ENCODE peak calls at places on chromosomes 6 and 20, in six cellular contexts. J is vagina, M is GM23338, Y is stomach, V is HCT116, S is sigmoid colon. N is an unnamed sample.

GRCh38 chr6:2630362-2630761 is 120.4 kb downstream of the MYLK4 start:
- DNase-seq in J (no peak), M (no peak), Y (no peak), V (peak; percentile 97), S (no peak), N (no peak)

GRCh38 chr6:14393910-14394309 is 276.3 kb downstream of the CD83 start:
- DNase-seq in J (no peak), M (no peak), Y (no peak), V (no peak), S (no peak), N (no peak)

GRCh38 chr6:158798311-158798710 is 20.9 kb downstream of the EZR start:
- DNase-seq in J (no peak), M (no peak), Y (peak; percentile 19), V (no peak), S (no peak), N (no peak)

GRCh38 chr6:71321344-71321743 is 32.7 kb downstream of the OGFRL1 start:
- DNase-seq in J (no peak), M (no peak), Y (no peak), V (no peak), S (no peak), N (no peak)

GRCh38 chr6:149887343-149887742 is 10.6 kb downstream of the RAET1E start:
- DNase-seq in J (no peak), M (no peak), Y (no peak), V (no peak), S (no peak), N (no peak)

GRCh38 chr6:127058027-127058426 is 60.4 kb upstream of the RSPO3 start:
- DNase-seq in J (no peak), M (no peak), Y (no peak), V (no peak), S (no peak), N (no peak)

GRCh38 chr6:7341989-7342742 is 29.2 kb upstream of the SSR1 start:
- DNase-seq in J (no peak), M (no peak), Y (no peak), V (peak; percentile 23), S (no peak), N (no peak)

GRCh38 chr6:38512211-38512610 is 127.5 kb downstream of the BTBD9 start:
- DNase-seq in J (no peak), M (no peak), Y (no peak), V (no peak), S (no peak), N (no peak)

GRCh38 chr6:110944681-110945151 is 13.8 kb upstream of the GTF3C6 start:
- DNase-seq in J (no peak), M (no peak), Y (no peak), V (peak; percentile 69), S (no peak), N (no peak)

GRCh38 chr20:50464026-50464724 is 46.0 kb upstream of the PTPN1 start:
- DNase-seq in J (no peak), M (peak; percentile 77), Y (peak; percentile 58), V (no peak), S (peak; percentile 88), N (peak; percentile 48)

GRCh38 chr6:170244721-170245201 is 46.1 kb downstream of the DLL1 start:
- DNase-seq in J (no peak), M (no peak), Y (no peak), V (no peak), S (no peak), N (no peak)

GRCh38 chr20:50699688-50700087 is 8.3 kb upstream of the RIPOR3 start:
- DNase-seq in J (no peak), M (no peak), Y (no peak), V (no peak), S (no peak), N (no peak)

GRCh38 chr20:23396961-23397620 is 24.2 kb downstream of the NAPB start:
- DNase-seq in J (no peak), M (no peak), Y (no peak), V (no peak), S (no peak), N (no peak)

GRCh38 chr6:56864171-56864616 is 90.7 kb upstream of the BEND6 start:
- DNase-seq in J (no peak), M (no peak), Y (no peak), V (no peak), S (no peak), N (no peak)

GRCh38 chr20:53036992-53037391 is 64.8 kb downstream of the TSHZ2 start:
- DNase-seq in J (no peak), M (no peak), Y (no peak), V (no peak), S (no peak), N (no peak)

GRCh38 chr20:53038328-53038727 is 66.2 kb downstream of the TSHZ2 start:
- DNase-seq in J (no peak), M (no peak), Y (no peak), V (no peak), S (no peak), N (no peak)

GRCh38 chr20:53037621-53038020 is 65.5 kb downstream of the TSHZ2 start:
- DNase-seq in J (no peak), M (no peak), Y (no peak), V (no peak), S (no peak), N (peak; percentile 59)

GRCh38 chr20:53044296-53044695 is 72.1 kb downstream of the TSHZ2 start:
- DNase-seq in J (no peak), M (no peak), Y (no peak), V (no peak), S (no peak), N (no peak)

GRCh38 chr20:53040678-53041674 is 68.8 kb downstream of the TSHZ2 start:
- DNase-seq in J (no peak), M (no peak), Y (no peak), V (no peak), S (peak; percentile 74), N (no peak)
- TF ChIP-seq POLR2AphosphoS5 in J (no peak), M (no peak), Y (no peak), V (no peak), S (no peak), N (no peak)

GRCh38 chr20:10219452-10219791 is 792 bp downstream of the SNAP25 start:
- DNase-seq in J (no peak), M (peak; percentile 79), Y (peak; percentile 69), V (no peak), S (peak; percentile 71), N (peak; percentile 95)

GRCh38 chr20:10219993-10220750 is 1.5 kb downstream of the SNAP25 start:
- DNase-seq in J (no peak), M (no peak), Y (no peak), V (no peak), S (no peak), N (no peak)

GRCh38 chr20:10218536-10219451 is at the start of gene SNAP25:
- DNase-seq in J (no peak), M (peak; percentile 96), Y (peak; percentile 41), V (peak; percentile 54), S (peak; percentile 71), N (peak; percentile 75)

GRCh38 chr20:10216146-10216741 is 2.4 kb upstream of the SNAP25 start:
- DNase-seq in J (no peak), M (peak; percentile 8), Y (no peak), V (no peak), S (no peak), N (no peak)

DNA sequence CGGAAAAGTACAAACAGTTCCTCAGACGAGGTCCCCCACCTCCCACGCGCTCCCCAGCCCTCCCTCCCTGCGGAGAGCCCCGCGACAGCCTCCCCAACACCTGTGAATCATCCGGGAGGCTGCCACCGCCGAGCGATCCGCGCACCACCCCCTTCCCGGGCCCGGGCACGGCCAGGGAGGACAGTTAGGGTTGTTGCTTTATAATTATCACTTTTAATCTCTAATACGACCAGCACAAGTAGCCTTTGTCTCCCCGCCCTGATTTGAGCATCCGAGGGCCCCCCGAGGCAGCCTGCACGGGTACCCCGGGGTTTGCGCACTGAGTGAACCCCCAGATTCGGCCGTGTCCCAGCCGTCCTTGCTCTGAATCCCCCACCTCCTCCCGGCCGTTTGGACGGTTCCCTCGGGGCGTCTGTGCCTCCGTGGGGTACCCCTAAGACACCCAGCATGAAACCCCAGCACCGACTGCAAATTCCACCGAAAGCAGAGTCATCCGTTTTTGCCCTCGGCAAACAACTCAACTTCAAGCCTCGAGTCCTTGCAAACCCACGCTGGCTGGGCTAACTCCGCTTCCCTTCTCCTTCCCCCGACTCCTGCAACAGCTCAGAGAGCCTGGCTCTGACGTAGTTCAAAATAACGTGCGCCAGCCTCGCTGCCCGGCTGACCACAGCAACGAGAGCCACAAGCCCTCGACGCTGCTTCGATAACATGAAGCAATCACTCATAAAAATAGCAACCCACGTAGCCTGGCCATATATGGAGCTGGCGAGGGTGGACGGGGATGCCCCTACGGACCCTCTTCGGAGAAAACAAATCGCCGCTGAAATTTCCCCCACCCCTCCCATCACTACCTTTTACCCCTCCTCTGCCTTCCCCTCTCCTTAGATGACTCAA is 866 bp upstream of the SNAP25 start:
- DNase-seq in J (no peak), M (peak; percentile 84), Y (no peak), V (no peak), S (peak; percentile 69), N (peak; percentile 83)
- TF ChIP-seq POLR2AphosphoS5 in J (no peak), M (no peak), Y (peak; percentile 11), V (no peak), S (peak; percentile 44), N (no peak)

DNA sequence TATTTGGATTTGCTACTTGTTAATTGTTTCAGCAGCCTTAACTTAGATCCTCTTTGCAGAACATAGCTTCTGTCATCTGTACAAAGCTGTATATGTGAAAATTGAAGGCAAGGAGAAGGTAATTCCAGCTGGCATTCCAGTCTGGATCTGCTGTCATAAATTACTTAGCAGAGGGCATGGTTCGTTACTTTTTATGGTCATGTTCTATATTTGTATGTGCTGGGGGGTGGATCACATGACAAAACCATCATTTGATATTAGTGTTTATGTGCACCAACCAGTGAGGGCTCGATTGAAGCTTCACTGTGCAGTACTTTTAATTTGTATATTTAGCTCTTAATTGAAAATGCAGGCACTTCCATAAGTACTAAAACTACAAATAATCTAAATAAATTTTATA is 80.2 kb downstream of the CAP2 start:
- DNase-seq in J (no peak), M (no peak), Y (no peak), V (no peak), S (no peak), N (no peak)
- TF ChIP-seq POLR2AphosphoS5 in J (peak; percentile 57), M (no peak), Y (no peak), V (no peak), S (peak; percentile 83), N (no peak)

DNA sequence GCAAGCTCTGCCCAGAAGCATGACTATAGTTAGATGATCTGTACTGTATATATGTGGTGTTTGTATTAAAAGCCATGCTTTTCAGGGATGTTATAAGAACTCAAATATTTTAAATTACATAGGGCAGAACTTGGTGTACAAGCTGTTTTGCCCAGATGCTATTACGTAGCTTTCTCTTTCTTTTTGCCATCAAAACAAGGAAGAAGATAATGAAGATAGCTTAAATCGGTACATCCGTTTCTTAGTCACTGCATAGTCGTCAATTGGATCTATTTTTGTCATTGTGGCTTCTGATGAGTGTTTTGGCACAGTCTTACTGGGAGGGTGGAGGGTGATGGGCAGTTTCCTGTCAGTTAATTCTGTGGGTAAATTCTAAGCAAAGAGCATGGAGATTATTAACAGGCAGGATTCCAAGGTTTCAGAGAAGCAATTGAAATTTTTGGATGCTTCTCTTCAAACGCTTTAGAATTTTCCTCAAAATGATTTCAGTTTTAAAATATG is 649.1 kb upstream of the GJE1 start:
- DNase-seq in J (no peak), M (no peak), Y (no peak), V (no peak), S (no peak), N (no peak)
- TF ChIP-seq POLR2AphosphoS5 in J (peak; percentile 64), M (no peak), Y (peak; percentile 36), V (no peak), S (no peak), N (no peak)

N was measured in upper lobe of left lung.